ENCODE peak calls at places on chromosomes 2 and 18, in six cellular contexts. L, V, O, B, U and Z are unnamed samples.

GRCh38 chr18:51668101-51668500 is 470.6 kb upstream of the MEX3C start:
- DNase-seq in L (peak; percentile 86), O (no peak), B (peak; percentile 78), U (no peak), V (peak; percentile 10), Z (peak; percentile 23)

GRCh38 chr2:234289789-234290188 is 207.1 kb downstream of the ARL4C start:
- DNase-seq in O (no peak), V (no peak), U (no peak), L (no peak), B (no peak), Z (peak; percentile 87)

GRCh38 chr2:46937457-46937856 is 21.9 kb upstream of the MCFD2 start:
- DNase-seq in B (no peak), O (no peak), U (no peak), V (no peak), L (peak; percentile 22), Z (no peak)

GRCh38 chr18:42414756-42415454 is 459.9 kb downstream of the PIK3C3 start:
- DNase-seq in L (no peak), O (no peak), U (no peak), B (no peak), V (no peak), Z (peak; percentile 42)

GRCh38 chr18:46398005-46398404 is 259.0 kb downstream of the LOXHD1 start:
- DNase-seq in U (no peak), B (no peak), V (no peak), L (no peak), O (no peak), Z (no peak)

GRCh38 chr2:42138163-42139016 is 30.8 kb upstream of the EML4 start:
- DNase-seq in L (no peak), O (peak; percentile 96), U (no peak), V (no peak), B (peak; percentile 25), Z (peak; percentile 72)

GRCh38 chr2:95076705-95077520 is 44.7 kb downstream of the MRPS5 start:
- DNase-seq in L (peak; percentile 93), V (peak; percentile 74), U (peak; percentile 84), O (no peak), B (peak; percentile 92), Z (peak; percentile 58)

GRCh38 chr18:12046751-12047335 is 46.8 kb upstream of the ANKRD62 start:
- DNase-seq in V (no peak), U (no peak), B (no peak), L (peak; percentile 45), O (no peak), Z (no peak)

GRCh38 chr18:49618741-49619392 is 57.0 kb downstream of the LIPG start:
- DNase-seq in O (no peak), L (no peak), V (no peak), B (no peak), U (no peak), Z (no peak)

GRCh38 chr2:67574230-67574629 is 177.1 kb downstream of the ETAA1 start:
- DNase-seq in B (no peak), L (no peak), V (no peak), U (no peak), O (no peak), Z (peak; percentile 77)

GRCh38 chr18:54440292-54440691 is 82.6 kb downstream of the C18orf54 start:
- DNase-seq in V (no peak), O (no peak), B (no peak), U (no peak), L (no peak), Z (no peak)

GRCh38 chr18:67615876-67616275 is 99.4 kb upstream of the DSEL start:
- DNase-seq in B (no peak), V (no peak), U (no peak), O (no peak), L (no peak), Z (no peak)

GRCh38 chr2:96495983-96496382 is 9.2 kb downstream of the NEURL3 start:
- DNase-seq in U (no peak), B (no peak), O (no peak), L (no peak), V (no peak), Z (no peak)

GRCh38 chr2:100782376-100782878 is 37.5 kb upstream of the NPAS2 start:
- DNase-seq in L (no peak), U (no peak), O (no peak), B (no peak), V (no peak), Z (no peak)

GRCh38 chr2:55078956-55079355 is 28.7 kb upstream of the RTN4 start:
- DNase-seq in L (no peak), V (no peak), U (no peak), B (no peak), O (no peak), Z (no peak)

GRCh38 chr18:2653467-2653866 is 2.1 kb upstream of the SMCHD1 start:
- DNase-seq in V (no peak), B (no peak), U (no peak), L (peak; percentile 40), O (no peak), Z (no peak)

GRCh38 chr2:234597576-234597861 is 100.6 kb upstream of the ARL4C start:
- DNase-seq in U (no peak), V (no peak), L (no peak), B (no peak), O (no peak), Z (no peak)

GRCh38 chr2:23293063-23293462 is 91.9 kb upstream of the KLHL29 start:
- DNase-seq in V (no peak), U (no peak), L (no peak), B (no peak), O (no peak), Z (no peak)

GRCh38 chr18:78939105-78939504 is 40.5 kb upstream of the SALL3 start:
- DNase-seq in L (no peak), B (no peak), O (no peak), U (no peak), V (no peak), Z (no peak)

GRCh38 chr2:42962521-42962953 is 170.2 kb upstream of the HAAO start:
- DNase-seq in U (no peak), O (no peak), V (no peak), B (no peak), L (no peak), Z (no peak)

GRCh38 chr18:26813043-26813442 is 52.5 kb downstream of the AQP4 start:
- DNase-seq in L (peak; percentile 80), B (peak; percentile 25), V (no peak), U (no peak), O (no peak), Z (no peak)